ENCODE peak calls at places on chromosomes 1 and 21, in four cellular contexts. H is NCI-H146, S is naive B cell, N is GM12892. D is an unnamed sample.

GRCh38 chr1:53085405-53085804 is 23.4 kb downstream of the PODN start:
- DNase-seq in H (no peak), S (no peak), N (no peak), D (no peak)

GRCh38 chr1:109370712-109371270 is 26.9 kb downstream of the SORT1 start:
- DNase-seq in H (no peak), S (no peak), N (no peak), D (no peak)

GRCh38 chr1:183223467-183223866 is 37.4 kb downstream of the LAMC2 start:
- DNase-seq in H (no peak), S (no peak), N (no peak), D (no peak)

GRCh38 chr1:41341756-41342562 is 19.3 kb upstream of the FOXO6 start:
- DNase-seq in H (peak; percentile 76), S (no peak), N (no peak), D (no peak)

GRCh38 chr1:59926381-59927243 is at the start of gene CYP2J2:
- DNase-seq in H (peak; percentile 78), S (no peak), N (no peak), D (no peak)

GRCh38 chr21:45974073-45975016 is 7.2 kb upstream of the COL6A1 start:
- DNase-seq in H (no peak), S (no peak), N (peak; percentile 54), D (peak; percentile 51)

GRCh38 chr1:170864784-170865538 is 70.4 kb upstream of the MROH9 start:
- DNase-seq in H (no peak), S (no peak), N (no peak), D (no peak)

GRCh38 chr1:212498243-212498642 is 65.5 kb downstream of the NENF start:
- DNase-seq in H (no peak), S (no peak), N (no peak), D (no peak)

GRCh38 chr21:45864436-45864835 is 117.1 kb upstream of the COL6A1 start:
- DNase-seq in H (no peak), S (no peak), N (no peak), D (no peak)

GRCh38 chr1:228149341-228150020 is at the start of gene GJC2:
- DNase-seq in H (no peak), S (no peak), N (no peak), D (no peak)

GRCh38 chr1:15287035-15287434 is 40.0 kb downstream of the FHAD1 start:
- DNase-seq in H (no peak), S (no peak), N (no peak), D (no peak)

GRCh38 chr1:38587734-38588133 is 271.8 kb downstream of the RRAGC start:
- DNase-seq in H (no peak), S (no peak), N (no peak), D (no peak)

GRCh38 chr1:21324368-21325137 is 34.3 kb upstream of the ECE1 start:
- DNase-seq in H (no peak), S (peak; percentile 23), N (no peak), D (no peak)

GRCh38 chr1:36643391-36644270 is 160.9 kb upstream of the CSF3R start:
- DNase-seq in H (no peak), S (no peak), N (no peak), D (no peak)

GRCh38 chr1:25246600-25247023 is 642 bp downstream of the RSRP1 start:
- DNase-seq in H (peak; percentile 33), S (no peak), N (no peak), D (no peak)

GRCh38 chr21:35565204-35565611 is 495.1 kb downstream of the SETD4 start:
- DNase-seq in H (no peak), S (no peak), N (no peak), D (no peak)

GRCh38 chr1:192453360-192454045 is 122.1 kb upstream of the RGS1 start:
- DNase-seq in H (no peak), S (no peak), N (no peak), D (no peak)

GRCh38 chr1:83996175-83996574 is 2.8 kb downstream of the TTLL7 start:
- DNase-seq in H (no peak), S (no peak), N (no peak), D (no peak)

GRCh38 chr1:245797592-245798366 is 643.0 kb downstream of the KIF26B start:
- DNase-seq in H (no peak), S (no peak), N (no peak), D (peak; percentile 30)

GRCh38 chr21:38913120-38913975 is 107.6 kb downstream of the ETS2 start:
- DNase-seq in H (peak; percentile 85), S (no peak), N (no peak), D (no peak)

GRCh38 chr21:45016491-45017375 is 57.6 kb upstream of the ADARB1 start:
- DNase-seq in H (no peak), S (no peak), N (no peak), D (no peak)

GRCh38 chr1:55893155-55893554 is 678.0 kb upstream of the USP24 start:
- DNase-seq in H (no peak), S (no peak), N (no peak), D (no peak)

GRCh38 chr1:115135681-115136080 is 46.4 kb upstream of the TSPAN2 start:
- DNase-seq in H (no peak), S (no peak), N (no peak), D (no peak)

GRCh38 chr1:2987773-2988172 is 33.5 kb upstream of the ACTRT2 start:
- DNase-seq in H (no peak), S (no peak), N (no peak), D (no peak)

GRCh38 chr21:26674324-26674723 is 101.2 kb upstream of the CYYR1 start:
- DNase-seq in H (no peak), S (no peak), N (no peak), D (no peak)

GRCh38 chr1:228472655-228473054 is 14.5 kb upstream of the RNF187 start:
- DNase-seq in H (no peak), S (no peak), N (no peak), D (no peak)

GRCh38 chr1:39204441-39205081 is at the start of gene MACF1:
- DNase-seq in H (no peak), S (no peak), N (no peak), D (no peak)

GRCh38 chr1:96901783-96902363 is 180.3 kb downstream of the PTBP2 start:
- DNase-seq in H (no peak), S (no peak), N (no peak), D (no peak)

GRCh38 chr1:228987736-228988506 is 252.6 kb downstream of the RHOU start:
- DNase-seq in H (no peak), S (no peak), N (no peak), D (no peak)

D was measured in germinal center.